ENCODE peak calls at places on chromosomes 4 and X, in seven cellular contexts. K is aorta; U is GM23248; B is IMR-90; X is hepatocyte; F is lung; E is naive thymus-derived CD4-positive, alpha-beta T cell. W is an unnamed sample. For H3K4me1, the result is how much of the 10 kb centered on the place peaks cover.

GRCh38 chr4:40992472-40993298 is 221.7 kb downstream of the APBB2 start:
- DNase-seq in U (peak), X (no peak), K (no peak), E (no peak), F (no peak), B (peak), W (no peak)

GRCh38 chrX:49257074-49257790 is 7.3 kb downstream of the FOXP3 start:
- DNase-seq in K (no peak), U (no peak), X (no peak), E (no peak), F (no peak), B (no peak), W (no peak)

GRCh38 chrX:13506574-13506973 is 62.8 kb upstream of the EGFL6 start:
- DNase-seq in F (peak), B (peak), E (peak), U (peak), K (no peak), X (peak), W (no peak)

GRCh38 chrX:19863237-19864223 is 23.9 kb downstream of the SH3KBP1 start:
- DNase-seq in K (no peak), U (peak), F (no peak), X (no peak), B (peak), E (no peak), W (no peak)

GRCh38 chr4:67288964-67289363 is 256.3 kb downstream of the CENPC start:
- DNase-seq in U (no peak), F (no peak), K (no peak), E (no peak), X (peak), B (no peak), W (no peak)

GRCh38 chr4:76105652-76106051 is 31.1 kb downstream of the ART3 start:
- DNase-seq in X (no peak), E (no peak), U (no peak), K (no peak), B (no peak), F (no peak), W (no peak)

GRCh38 chrX:38871129-38872029 is 70.1 kb downstream of the MID1IP1 start:
- DNase-seq in B (no peak), E (no peak), F (no peak), K (no peak), U (no peak), X (no peak), W (no peak)

GRCh38 chrX:41116948-41117347 is 31.7 kb downstream of the USP9X start:
- DNase-seq in E (peak), B (no peak), U (no peak), F (no peak), K (no peak), X (no peak), W (no peak)

GRCh38 chr4:172666711-172667368 is 501.8 kb upstream of the GALNT7 start:
- DNase-seq in B (peak), U (peak), X (no peak), E (no peak), K (no peak), F (no peak), W (no peak)

GRCh38 chr4:1122501-1122900 is 9.1 kb upstream of the RNF212 start:
- DNase-seq in B (no peak), E (no peak), K (no peak), F (no peak), U (peak), X (no peak), W (no peak)

GRCh38 chr4:24419147-24420034 is 165.0 kb downstream of the DHX15 start:
- DNase-seq in F (peak), X (peak), U (peak), E (peak), B (peak), K (peak), W (peak)

GRCh38 chrX:39985116-39985515 is 112.6 kb downstream of the BCOR start:
- DNase-seq in B (no peak), K (no peak), F (no peak), E (no peak), U (no peak), X (no peak), W (no peak)

GRCh38 chr4:180164799-180165198 is 2078.4 kb upstream of the TENM3 start:
- DNase-seq in E (no peak), F (no peak), U (no peak), K (no peak), X (peak), B (peak), W (no peak)

GRCh38 chrX:42119076-42119475 is 195.7 kb upstream of the CASK start:
- DNase-seq in B (peak), U (peak), K (no peak), X (peak), F (no peak), E (no peak), W (no peak)

GRCh38 chrX:119552508-119552907 is 12.7 kb downstream of the STEEP1 start:
- DNase-seq in K (no peak), B (peak), U (peak), E (no peak), X (peak), F (no peak), W (no peak)

GRCh38 chr4:127967141-127967775 is 2.1 kb downstream of the ABHD18 start:
- DNase-seq in E (no peak), K (no peak), U (no peak), F (no peak), B (peak), X (no peak), W (no peak)

GRCh38 chr4:59838236-59838635 is 1361.9 kb upstream of the ADGRL3 start:
- DNase-seq in B (no peak), E (no peak), F (no peak), X (no peak), U (no peak), K (no peak), W (no peak)

GRCh38 chr4:108544504-108544903 is 75.9 kb upstream of the RPL34 start:
- DNase-seq in F (no peak), X (no peak), B (peak), E (no peak), U (peak), K (no peak), W (no peak)

GRCh38 chr4:10893417-10893816 is 208.8 kb upstream of the CLNK start:
- DNase-seq in E (no peak), X (peak), B (no peak), K (no peak), F (no peak), U (no peak), W (no peak)

GRCh38 chrX:154431321-154431720 is 2.8 kb downstream of the ATP6AP1 start:
- DNase-seq in B (no peak), K (peak), X (no peak), U (no peak), E (no peak), F (no peak), W (no peak)

GRCh38 chr4:10245761-10246160 is 129.2 kb upstream of the WDR1 start:
- DNase-seq in F (peak), K (no peak), X (no peak), B (no peak), U (no peak), E (no peak), W (no peak)

GRCh38 chrX:17692709-17693346 is 44.5 kb upstream of the SCML1 start:
- DNase-seq in X (no peak), K (no peak), F (no peak), B (peak), E (no peak), U (peak), W (no peak)

GRCh38 chr4:11914406-11914805 is 485.7 kb upstream of the HS3ST1 start:
- DNase-seq in F (no peak), E (no peak), U (no peak), X (no peak), K (no peak), B (no peak), W (no peak)

GRCh38 chr4:186825069-186825468 is 101.4 kb upstream of the FAT1 start:
- DNase-seq in F (no peak), K (no peak), B (no peak), E (no peak), X (no peak), U (no peak), W (no peak)

GRCh38 chr4:186829740-186830449 is 106.2 kb upstream of the FAT1 start:
- DNase-seq in B (peak), E (no peak), X (peak), U (no peak), K (no peak), F (no peak), W (no peak)

GRCh38 chr4:186829097-186829496 is 105.4 kb upstream of the FAT1 start:
- DNase-seq in F (no peak), X (no peak), K (no peak), U (no peak), E (no peak), B (no peak), W (no peak)

GRCh38 chr4:186827542-186827887 is 103.9 kb upstream of the FAT1 start:
- DNase-seq in F (no peak), K (no peak), B (peak), X (no peak), U (no peak), E (no peak), W (no peak)

DNA sequence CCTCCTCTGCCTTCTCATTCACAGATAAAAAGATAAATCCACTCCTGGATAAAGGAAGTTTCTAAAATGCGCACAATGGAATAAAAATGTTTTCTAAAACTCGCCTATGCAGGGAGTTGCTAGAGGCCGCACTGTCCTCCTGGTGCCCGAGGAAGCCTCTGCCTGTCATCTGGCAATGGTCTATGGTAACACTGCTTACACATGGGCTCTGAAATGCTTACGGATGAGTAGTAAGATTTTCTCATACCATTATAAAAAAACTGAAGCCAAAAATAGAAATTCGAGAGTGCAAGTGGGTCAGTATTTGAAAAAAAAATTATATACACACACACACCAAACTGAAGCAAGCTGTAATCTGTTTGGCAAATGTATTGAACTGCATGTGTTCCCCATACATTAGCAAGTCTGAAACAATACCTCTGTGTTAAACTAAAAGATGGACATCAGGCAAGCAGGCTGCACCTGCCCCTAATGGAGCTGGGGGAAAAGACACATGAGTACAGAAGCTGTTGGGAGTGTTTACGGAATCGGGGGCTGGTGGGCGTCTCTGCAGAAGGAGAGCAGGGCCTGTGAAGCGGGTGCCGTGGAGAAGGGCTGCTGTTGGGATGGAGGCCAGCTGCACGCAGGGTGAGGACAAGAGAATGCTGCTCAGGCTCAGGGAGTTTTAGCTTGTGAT is 103.3 kb upstream of the FAT1 start:
- DNase-seq in U (no peak), E (no peak), B (peak), K (no peak), F (no peak), X (no peak), W (no peak)
- H3K4me1 ChIP-seq in U (under half), E (under half), B (under half), K (under half), F (under half), X (under half), W (under half)

GRCh38 chr4:25861422-25861926 is 1.3 kb downstream of the SEL1L3 start:
- DNase-seq in U (peak), B (peak), E (no peak), K (no peak), F (no peak), X (no peak), W (no peak)
- H3K4me1 ChIP-seq in U (under half), B (under half), E (under half), K (under half), F (under half), X (under half), W (under half)

GRCh38 chr4:74375824-74376426 is 11.0 kb downstream of the EREG start:
- DNase-seq in E (no peak), B (no peak), U (no peak), X (peak), F (no peak), K (no peak), W (no peak)

GRCh38 chr4:74377714-74378113 is 12.8 kb downstream of the EREG start:
- DNase-seq in F (no peak), U (no peak), K (no peak), X (no peak), B (no peak), E (no peak), W (no peak)

GRCh38 chr4:74378573-74378972 is 13.6 kb downstream of the EREG start:
- DNase-seq in E (no peak), X (no peak), U (peak), K (no peak), B (peak), F (no peak), W (no peak)

GRCh38 chr4:74374561-74375327 is 9.8 kb downstream of the EREG start:
- DNase-seq in F (peak), B (peak), E (no peak), K (peak), U (peak), X (no peak), W (peak)

DNA sequence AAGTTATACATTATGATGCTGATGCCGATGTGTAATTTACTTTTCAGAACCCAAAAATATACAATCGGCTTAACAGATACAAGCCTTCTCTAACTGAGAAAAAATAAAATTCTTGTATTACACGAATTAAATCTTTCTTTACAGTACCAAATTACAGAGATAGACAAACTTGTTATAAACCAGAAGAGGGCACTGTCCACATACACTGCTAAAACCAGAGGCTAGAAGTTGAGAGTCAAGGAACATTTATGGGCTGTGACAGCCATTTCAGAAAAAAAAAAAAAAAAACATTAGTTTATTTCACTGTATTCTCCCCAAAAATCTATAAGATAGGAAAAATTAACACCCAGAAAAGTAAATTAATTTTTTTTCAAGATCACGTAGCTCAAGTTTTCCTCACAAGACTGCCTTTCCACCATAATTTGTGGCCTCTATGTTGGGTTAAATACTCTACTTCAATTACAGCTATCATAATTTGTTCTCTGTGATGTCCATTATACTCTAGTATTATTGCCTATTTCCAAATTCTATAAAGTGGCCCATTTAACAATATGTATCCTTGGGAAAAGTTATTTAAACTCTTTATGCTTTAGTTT is 12.0 kb downstream of the EREG start:
- DNase-seq in U (peak), K (no peak), B (peak), F (no peak), E (peak), X (peak), W (no peak)
- H3K4me1 ChIP-seq in U (under half), K (under half), B (under half), F (under half), E (under half), X (under half), W (under half)

GRCh38 chrX:10044021-10044420 is 76.9 kb downstream of the CLDN34 start:
- DNase-seq in F (no peak), U (no peak), E (no peak), B (no peak), K (no peak), X (no peak), W (no peak)
- H3K4me1 ChIP-seq in F (under half), U (under half), E (under half), B (under half), K (under half), X (under half), W (under half)

GRCh38 chrX:103780701-103781402 is 4.2 kb downstream of the PLP1 start:
- DNase-seq in X (no peak), B (no peak), U (no peak), K (no peak), E (no peak), F (no peak), W (peak)

GRCh38 chrX:103782640-103783039 is 6.0 kb downstream of the PLP1 start:
- DNase-seq in F (no peak), U (no peak), B (no peak), X (no peak), E (no peak), K (no peak), W (no peak)

GRCh38 chrX:103776586-103776985 is at the start of gene PLP1:
- DNase-seq in E (no peak), X (no peak), F (no peak), U (no peak), B (no peak), K (no peak), W (no peak)

GRCh38 chrX:103783971-103784370 is 7.3 kb downstream of the PLP1 start:
- DNase-seq in K (no peak), F (no peak), E (no peak), X (no peak), U (peak), B (peak), W (no peak)

GRCh38 chrX:103779156-103779555 is 2.5 kb downstream of the PLP1 start:
- DNase-seq in K (no peak), B (no peak), X (no peak), U (peak), E (no peak), F (no peak), W (peak)
- H3K4me1 ChIP-seq in K (under half), B (under half), X (under half), U (under half), E (under half), F (under half), W (under half)

GRCh38 chr4:150126880-150127236 is 48.6 kb downstream of the DCLK2 start:
- DNase-seq in E (no peak), X (no peak), B (peak), F (no peak), K (no peak), U (peak), W (no peak)

GRCh38 chr4:150126201-150126879 is 48.1 kb downstream of the DCLK2 start:
- DNase-seq in F (no peak), E (no peak), U (peak), K (no peak), X (no peak), B (peak), W (no peak)

GRCh38 chr4:150127757-150128156 is 49.5 kb downstream of the DCLK2 start:
- DNase-seq in B (peak), K (no peak), X (no peak), E (no peak), U (no peak), F (no peak), W (no peak)

GRCh38 chr4:150123073-150123472 is 44.8 kb downstream of the DCLK2 start:
- DNase-seq in U (no peak), K (no peak), X (no peak), F (no peak), B (no peak), E (no peak), W (no peak)

DNA sequence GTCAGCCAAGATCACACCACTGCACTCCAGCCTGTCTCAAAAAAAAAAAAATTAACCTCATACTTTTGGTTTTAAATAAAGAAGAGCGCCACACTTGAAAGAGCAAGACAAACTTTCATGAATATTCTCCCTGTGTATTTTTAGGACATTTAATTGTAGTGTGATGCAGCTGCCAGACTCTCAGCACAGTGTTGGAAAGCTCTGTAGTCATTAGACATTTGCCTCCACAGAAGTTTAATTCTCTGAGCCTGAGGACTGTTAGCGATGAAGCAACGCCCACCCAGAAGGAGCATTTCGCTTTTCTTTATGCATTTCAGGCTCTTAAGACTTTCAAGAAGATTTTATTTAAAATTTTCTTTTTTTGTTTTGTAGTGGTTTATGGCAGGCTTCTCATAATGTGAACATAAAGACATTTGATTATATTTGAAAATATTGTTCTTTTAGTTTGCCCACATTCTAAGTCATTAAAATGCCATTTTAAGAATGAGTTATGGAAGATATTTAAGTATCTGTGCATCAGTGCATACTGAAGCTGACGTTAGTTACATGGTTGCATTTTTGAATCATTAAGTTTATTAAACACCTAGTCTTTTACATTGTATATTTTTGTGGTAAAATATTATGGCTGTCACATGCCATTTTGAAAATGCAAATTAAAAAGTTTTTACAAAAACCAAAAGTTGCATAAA is 45.9 kb downstream of the DCLK2 start:
- DNase-seq in F (no peak), K (no peak), B (no peak), U (no peak), E (no peak), X (no peak), W (no peak)
- H3K4me1 ChIP-seq in F (under half), K (under half), B (under half), U (under half), E (under half), X (under half), W (under half)

GRCh38 chr4:77172336-77172735 is 15.3 kb downstream of the CCNG2 start:
- DNase-seq in K (no peak), X (no peak), B (peak), E (no peak), F (no peak), U (peak), W (no peak)
- H3K4me1 ChIP-seq in K (under half), X (under half), B (under half), E (under half), F (under half), U (under half), W (under half)